ENCODE peak calls at places on chromosomes 11 and 22, in ten cellular contexts. One of them, this sample, is unnamed.

GRCh38 chr11:28794405-28794804 is 686.2 kb downstream of the METTL15 start:
- DNase-seq in heart left ventricle: no peak
- DNase-seq in activated T-cell treated with anti-CD3 and anti-CD28 coated beads for 1 hour: no peak
- DNase-seq in A549: no peak
- DNase-seq in progenitor cell of endocrine pancreas: no peak
- DNase-seq in heart right ventricle: no peak
- DNase-seq in EL: no peak
- DNase-seq in NCI-H146: no peak
- DNase-seq in NCI-H82: no peak
- DNase-seq in tibial artery: no peak
- DNase-seq in this sample: no peak

GRCh38 chr11:120216426-120217102 is 5.7 kb downstream of the OAF start:
- DNase-seq in heart left ventricle: no peak
- DNase-seq in activated T-cell treated with anti-CD3 and anti-CD28 coated beads for 1 hour: no peak
- DNase-seq in A549: no peak
- DNase-seq in progenitor cell of endocrine pancreas: no peak
- DNase-seq in heart right ventricle: no peak
- DNase-seq in EL: no peak
- DNase-seq in NCI-H146: peak
- DNase-seq in NCI-H82: no peak
- DNase-seq in tibial artery: no peak
- DNase-seq in this sample: no peak

GRCh38 chr11:120547871-120548681 is 36.5 kb downstream of the GRIK4 start:
- DNase-seq in heart left ventricle: peak
- DNase-seq in activated T-cell treated with anti-CD3 and anti-CD28 coated beads for 1 hour: no peak
- DNase-seq in A549: peak
- DNase-seq in progenitor cell of endocrine pancreas: no peak
- DNase-seq in heart right ventricle: peak
- DNase-seq in EL: peak
- DNase-seq in NCI-H146: peak
- DNase-seq in NCI-H82: peak
- DNase-seq in tibial artery: peak
- DNase-seq in this sample: no peak

GRCh38 chr11:27471067-27471587 is 1.5 kb downstream of the LGR4 start:
- DNase-seq in heart left ventricle: no peak
- DNase-seq in activated T-cell treated with anti-CD3 and anti-CD28 coated beads for 1 hour: no peak
- DNase-seq in A549: no peak
- DNase-seq in progenitor cell of endocrine pancreas: no peak
- DNase-seq in heart right ventricle: no peak
- DNase-seq in EL: no peak
- DNase-seq in NCI-H146: peak
- DNase-seq in NCI-H82: peak
- DNase-seq in tibial artery: no peak
- DNase-seq in this sample: no peak

GRCh38 chr22:17891427-17892167 is 117.3 kb upstream of the BID start:
- DNase-seq in heart left ventricle: peak
- DNase-seq in activated T-cell treated with anti-CD3 and anti-CD28 coated beads for 1 hour: no peak
- DNase-seq in A549: peak
- DNase-seq in progenitor cell of endocrine pancreas: no peak
- DNase-seq in heart right ventricle: peak
- DNase-seq in EL: no peak
- DNase-seq in NCI-H146: no peak
- DNase-seq in NCI-H82: peak
- DNase-seq in tibial artery: no peak
- DNase-seq in this sample: no peak

GRCh38 chr11:19813158-19813879 is 100.7 kb downstream of the NAV2 start:
- DNase-seq in heart left ventricle: peak
- DNase-seq in activated T-cell treated with anti-CD3 and anti-CD28 coated beads for 1 hour: no peak
- DNase-seq in A549: no peak
- DNase-seq in progenitor cell of endocrine pancreas: no peak
- DNase-seq in heart right ventricle: peak
- DNase-seq in EL: no peak
- DNase-seq in NCI-H146: no peak
- DNase-seq in NCI-H82: no peak
- DNase-seq in tibial artery: no peak
- DNase-seq in this sample: no peak

GRCh38 chr11:16248248-16248647 is 108.1 kb downstream of the SOX6 start:
- DNase-seq in heart left ventricle: no peak
- DNase-seq in activated T-cell treated with anti-CD3 and anti-CD28 coated beads for 1 hour: no peak
- DNase-seq in A549: no peak
- DNase-seq in progenitor cell of endocrine pancreas: no peak
- DNase-seq in heart right ventricle: no peak
- DNase-seq in EL: no peak
- DNase-seq in NCI-H146: no peak
- DNase-seq in NCI-H82: no peak
- DNase-seq in tibial artery: no peak
- DNase-seq in this sample: no peak

GRCh38 chr11:26572770-26573402 is 823 bp upstream of the MUC15 start:
- DNase-seq in heart left ventricle: no peak
- DNase-seq in activated T-cell treated with anti-CD3 and anti-CD28 coated beads for 1 hour: no peak
- DNase-seq in A549: no peak
- DNase-seq in progenitor cell of endocrine pancreas: no peak
- DNase-seq in heart right ventricle: no peak
- DNase-seq in EL: no peak
- DNase-seq in NCI-H146: no peak
- DNase-seq in NCI-H82: no peak
- DNase-seq in tibial artery: no peak
- DNase-seq in this sample: no peak

GRCh38 chr11:4891996-4892640 is 10.4 kb downstream of the OR51T1 start:
- DNase-seq in heart left ventricle: no peak
- DNase-seq in activated T-cell treated with anti-CD3 and anti-CD28 coated beads for 1 hour: no peak
- DNase-seq in A549: peak
- DNase-seq in progenitor cell of endocrine pancreas: no peak
- DNase-seq in heart right ventricle: no peak
- DNase-seq in EL: peak
- DNase-seq in NCI-H146: no peak
- DNase-seq in NCI-H82: no peak
- DNase-seq in tibial artery: no peak
- DNase-seq in this sample: no peak

This sample was measured in HL-60.